ENCODE peak calls at places on chromosomes 2 and 18, in five cellular contexts. J is HCT116, W is K562, D is GM12878, O is HepG2. T is an unnamed sample.

GRCh38 chr2:219398721-219399333 is 11.1 kb upstream of the DNPEP start:
- DNase-seq in J (no peak), D (no peak), W (no peak), O (peak), T (peak)

GRCh38 chr2:55010915-55011314 is 39.3 kb downstream of the RTN4 start:
- DNase-seq in W (no peak), D (no peak), O (peak), J (no peak), T (no peak)

GRCh38 chr18:48441405-48441881 is 32.3 kb upstream of the ZBTB7C start:
- DNase-seq in O (no peak), W (no peak), J (no peak), D (no peak), T (no peak)

GRCh38 chr2:64643838-64644219 is 9.9 kb downstream of the SERTAD2 start:
- DNase-seq in D (no peak), O (no peak), W (no peak), J (no peak), T (no peak)

GRCh38 chr2:102664439-102665042 is 45.2 kb downstream of the SLC9A2 start:
- DNase-seq in D (peak), J (peak), O (peak), W (peak), T (no peak)

GRCh38 chr18:69883781-69884180 is 63.9 kb downstream of the CD226 start:
- DNase-seq in D (no peak), O (no peak), J (no peak), W (no peak), T (no peak)

GRCh38 chr2:9738718-9739496 is 104.4 kb upstream of the TAF1B start:
- DNase-seq in O (no peak), W (no peak), J (no peak), D (no peak), T (no peak)

GRCh38 chr2:119008108-119008507 is 66.1 kb downstream of the MARCO start:
- DNase-seq in D (no peak), O (peak), W (peak), J (peak), T (peak)

GRCh38 chr2:121944072-121944829 is 188.8 kb downstream of the TSN start:
- DNase-seq in O (no peak), W (no peak), J (no peak), D (no peak), T (no peak)

GRCh38 chr2:55482186-55482945 is 37.2 kb upstream of the CFAP36 start:
- DNase-seq in O (no peak), J (no peak), D (no peak), W (no peak), T (no peak)

GRCh38 chr2:109210431-109211200 is 81.6 kb downstream of the SH3RF3 start:
- DNase-seq in J (no peak), O (no peak), D (no peak), W (no peak), T (no peak)

GRCh38 chr2:101124684-101125366 is 26.4 kb downstream of the TBC1D8 start:
- DNase-seq in J (peak), O (peak), D (no peak), W (no peak), T (no peak)

GRCh38 chr2:25056391-25056821 is 14.5 kb downstream of the EFR3B start:
- DNase-seq in J (no peak), W (no peak), O (no peak), D (no peak), T (no peak)

GRCh38 chr2:171049691-171050090 is 111.0 kb downstream of the TLK1 start:
- DNase-seq in J (no peak), D (no peak), O (no peak), W (no peak), T (no peak)

GRCh38 chr18:23504720-23505119 is 1.4 kb downstream of the RMC1 start:
- DNase-seq in J (no peak), W (no peak), D (peak), O (no peak), T (no peak)

GRCh38 chr2:181172676-181173075 is 192.3 kb downstream of the UBE2E3 start:
- DNase-seq in D (no peak), W (no peak), O (no peak), J (no peak), T (no peak)

GRCh38 chr2:8513601-8514273 is 168.1 kb upstream of the ID2 start:
- DNase-seq in W (no peak), O (no peak), J (no peak), D (no peak), T (no peak)

GRCh38 chr18:29164020-29164706 is 987.2 kb upstream of the CDH2 start:
- DNase-seq in J (peak), D (no peak), O (peak), W (no peak), T (no peak)

GRCh38 chr2:105042189-105042588 is 4.3 kb downstream of the MRPS9 start:
- DNase-seq in D (no peak), O (no peak), W (no peak), J (no peak), T (no peak)
- TF ChIP-seq JUND in D (no peak), O (no peak), W (no peak), J (no peak), T (no peak)

DNA sequence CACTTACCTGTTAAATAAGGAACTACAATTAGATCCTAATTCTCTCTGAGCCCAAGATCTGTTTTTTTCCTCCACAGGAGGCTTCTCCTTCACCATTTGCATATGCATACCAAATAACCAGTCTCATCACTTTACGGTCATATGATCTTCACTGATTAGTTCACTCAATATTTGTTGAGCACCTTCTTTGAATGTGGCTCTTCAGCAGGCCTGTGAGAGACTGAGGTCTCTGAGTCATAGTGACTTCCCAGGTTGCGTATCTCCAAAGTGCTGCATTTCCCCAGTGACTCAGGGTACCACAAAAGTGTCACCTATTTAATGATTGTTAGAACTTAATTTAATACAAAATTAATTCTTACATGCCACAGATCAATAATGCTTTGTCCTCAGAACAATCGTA is 108.8 kb upstream of the TRIB2 start:
- DNase-seq in J (no peak), O (no peak), D (no peak), W (no peak), T (no peak)
- TF ChIP-seq JUND in J (no peak), O (no peak), D (no peak), W (no peak), T (no peak)

GRCh38 chr2:44686561-44686960 is 254.9 kb upstream of the SIX3 start:
- DNase-seq in D (no peak), O (no peak), W (no peak), J (peak), T (no peak)
- TF ChIP-seq JUND in D (no peak), O (no peak), W (no peak), J (no peak), T (no peak)

GRCh38 chr2:112462178-112462577 is 19.8 kb upstream of the TTL start:
- DNase-seq in J (no peak), O (no peak), W (no peak), D (no peak), T (no peak)

GRCh38 chr2:112463256-112463655 is 18.7 kb upstream of the TTL start:
- DNase-seq in O (no peak), D (no peak), J (no peak), W (no peak), T (no peak)

DNA sequence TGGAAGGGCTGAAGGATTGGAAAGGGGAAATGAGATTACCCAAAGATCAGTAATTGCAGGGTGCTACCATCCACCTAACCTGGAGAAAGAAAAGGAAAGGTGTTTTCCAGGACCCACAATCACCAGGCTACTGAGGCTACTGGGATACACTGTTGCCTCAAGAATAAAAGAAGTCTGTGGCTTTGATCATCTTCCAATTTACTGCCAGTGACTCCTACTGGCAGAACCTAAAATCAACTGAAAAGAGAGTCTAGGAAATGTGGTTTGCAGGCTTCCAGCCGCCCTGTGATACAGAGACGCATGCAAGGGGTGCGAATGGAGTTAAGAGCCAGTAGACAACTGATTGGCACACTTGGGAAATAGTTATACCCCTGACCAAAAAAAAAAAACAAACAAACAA is 16.6 kb upstream of the TTL start:
- DNase-seq in D (no peak), O (peak), J (no peak), W (no peak), T (peak)
- TF ChIP-seq JUND in D (no peak), O (no peak), J (no peak), W (no peak), T (no peak)

GRCh38 chr2:28134262-28134812 is 243.8 kb downstream of the BABAM2 start:
- DNase-seq in W (no peak), D (no peak), J (no peak), O (no peak), T (no peak)

GRCh38 chr2:28135324-28135723 is 244.8 kb downstream of the BABAM2 start:
- DNase-seq in O (no peak), D (no peak), J (no peak), W (no peak), T (no peak)

GRCh38 chr2:28137221-28137620 is 246.7 kb downstream of the BABAM2 start:
- DNase-seq in J (no peak), D (no peak), W (no peak), O (no peak), T (peak)

GRCh38 chr2:28136557-28136956 is 246.0 kb downstream of the BABAM2 start:
- DNase-seq in D (no peak), O (peak), J (no peak), W (no peak), T (no peak)

GRCh38 chr2:28134857-28135256 is 244.3 kb downstream of the BABAM2 start:
- DNase-seq in O (no peak), W (no peak), D (no peak), J (no peak), T (no peak)
- TF ChIP-seq JUND in O (no peak), W (no peak), D (no peak), J (no peak), T (no peak)

DNA sequence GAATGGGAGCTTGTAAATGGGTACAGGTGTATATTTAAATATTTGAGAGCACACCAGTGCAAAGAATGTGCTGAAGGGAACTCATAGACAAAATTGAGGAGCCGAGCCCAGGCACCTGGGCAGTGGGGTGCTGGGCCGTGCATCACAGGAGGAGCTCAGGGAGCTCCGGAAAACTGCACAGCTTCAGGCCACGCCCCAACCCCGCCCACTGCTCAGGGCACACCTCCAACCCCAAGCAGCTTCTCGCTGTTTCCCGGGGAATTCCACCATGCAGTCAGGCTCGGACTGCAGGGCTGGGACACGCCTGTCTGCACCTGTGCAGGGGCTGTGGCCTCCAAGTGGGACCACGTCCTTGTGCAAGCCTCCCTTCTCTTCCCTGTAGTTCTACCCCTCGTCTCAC is 243.1 kb downstream of the HDAC4 start:
- DNase-seq in W (peak), J (peak), O (no peak), D (no peak), T (peak)
- TF ChIP-seq JUND in W (no peak), J (no peak), O (no peak), D (no peak), T (no peak)

T was measured in T47D.